ENCODE peak calls at places on chromosomes 6 and 20, in eight cellular contexts. T, N, C, B, H, L, V and G are unnamed samples.
A peak's percentile ranks its signal among the peaks of the same experiment; 100 is the strongest.

GRCh38 chr6:37631295-37631694 is 66.4 kb downstream of the MDGA1 start:
- DNase-seq in T (no peak), N (no peak), C (no peak), B (no peak), H (no peak), L (no peak), V (no peak), G (no peak)

GRCh38 chr20:8213831-8214587 is 81.9 kb downstream of the PLCB1 start:
- DNase-seq in T (no peak), N (peak; percentile 47), C (no peak), B (no peak), H (no peak), L (no peak), V (no peak), G (no peak)

GRCh38 chr20:33909331-33909921 is 84.3 kb upstream of the RALY start:
- DNase-seq in T (no peak), N (no peak), C (peak; percentile 12), B (no peak), H (no peak), L (no peak), V (peak; percentile 33), G (no peak)

GRCh38 chr6:16770701-16771569 is 9.7 kb upstream of the ATXN1 start:
- DNase-seq in T (no peak), N (no peak), C (peak; percentile 68), B (no peak), H (peak; percentile 74), L (peak; percentile 82), V (peak; percentile 83), G (peak; percentile 33)

GRCh38 chr6:109308018-109308492 is 74.2 kb downstream of the CD164 start:
- DNase-seq in T (no peak), N (no peak), C (no peak), B (no peak), H (no peak), L (no peak), V (peak; percentile 65), G (no peak)

GRCh38 chr6:17448165-17448564 is 54.8 kb downstream of the CAP2 start:
- DNase-seq in T (no peak), N (no peak), C (no peak), B (no peak), H (no peak), L (no peak), V (no peak), G (no peak)

GRCh38 chr20:64048402-64049044 is 916 bp downstream of the SOX18 start:
- DNase-seq in T (no peak), N (no peak), C (no peak), B (no peak), H (peak; percentile 65), L (peak; percentile 74), V (no peak), G (no peak)

GRCh38 chr20:16975682-16976081 is 227.5 kb downstream of the OTOR start:
- DNase-seq in T (no peak), N (no peak), C (no peak), B (no peak), H (no peak), L (no peak), V (no peak), G (no peak)

GRCh38 chr6:170129691-170130171 is 161.1 kb downstream of the DLL1 start:
- DNase-seq in T (no peak), N (no peak), C (no peak), B (no peak), H (peak; percentile 93), L (peak; percentile 34), V (peak; percentile 82), G (no peak)

GRCh38 chr20:1920252-1920651 is 25.0 kb downstream of the SIRPA start:
- DNase-seq in T (no peak), N (no peak), C (no peak), B (no peak), H (no peak), L (no peak), V (no peak), G (no peak)

GRCh38 chr20:56911946-56912345 is 282.8 kb downstream of the TFAP2C start:
- DNase-seq in T (no peak), N (no peak), C (no peak), B (no peak), H (no peak), L (no peak), V (no peak), G (no peak)

GRCh38 chr20:62381842-62382241 is 5.1 kb upstream of the RPS21 start:
- DNase-seq in T (no peak), N (no peak), C (no peak), B (no peak), H (no peak), L (no peak), V (no peak), G (no peak)

GRCh38 chr6:95723638-95724037 is 146.3 kb downstream of the MANEA start:
- DNase-seq in T (no peak), N (no peak), C (no peak), B (no peak), H (no peak), L (no peak), V (no peak), G (no peak)

GRCh38 chr6:84651583-84651982 is 112.8 kb downstream of the TBX18 start:
- DNase-seq in T (no peak), N (no peak), C (no peak), B (no peak), H (no peak), L (no peak), V (no peak), G (no peak)

GRCh38 chr6:122730775-122731386 is 48.6 kb upstream of the FABP7 start:
- DNase-seq in T (no peak), N (no peak), C (no peak), B (no peak), H (peak; percentile 20), L (no peak), V (no peak), G (no peak)

GRCh38 chr6:96907498-96907897 is 9.8 kb upstream of the NDUFAF4 start:
- DNase-seq in T (no peak), N (peak; percentile 44), C (no peak), B (no peak), H (no peak), L (no peak), V (no peak), G (no peak)

GRCh38 chr6:24448828-24449525 is 40.4 kb downstream of the GPLD1 start:
- DNase-seq in T (no peak), N (no peak), C (no peak), B (no peak), H (no peak), L (no peak), V (no peak), G (no peak)

DNA sequence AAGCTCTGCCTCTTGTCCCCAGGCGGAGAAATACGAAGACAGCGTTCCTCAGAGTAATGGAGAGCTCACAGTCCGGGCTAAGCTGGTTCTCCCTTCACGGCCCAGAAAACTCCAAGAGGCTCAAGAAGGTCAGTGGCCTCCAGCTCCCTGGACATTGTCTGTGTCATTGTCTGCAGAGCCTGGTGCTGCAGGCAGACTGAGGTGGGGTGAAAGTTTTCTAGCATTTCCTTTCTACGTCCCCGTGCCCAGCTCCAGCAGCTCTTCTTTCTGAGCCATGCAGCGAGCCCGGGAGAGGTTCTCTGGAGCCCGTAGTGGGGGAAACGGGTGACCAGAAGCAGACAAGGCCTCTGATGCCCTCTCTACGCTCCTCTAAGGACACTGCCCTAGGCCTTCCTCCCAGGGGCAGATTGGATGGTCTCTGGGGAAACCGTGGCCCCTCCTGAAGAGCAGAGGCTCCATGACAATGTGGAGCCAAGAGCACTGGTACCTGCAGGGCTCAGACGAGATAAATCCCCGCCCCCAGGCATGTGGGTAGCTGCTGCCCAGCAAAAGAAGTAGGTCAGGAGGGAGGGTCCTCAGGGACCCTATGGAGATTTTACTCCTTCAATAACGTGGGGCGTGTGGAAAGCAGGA is 58.4 kb downstream of the EZR start:
- DNase-seq in T (no peak), N (no peak), C (no peak), B (no peak), H (no peak), L (peak; percentile 53), V (no peak), G (no peak)
- TF ChIP-seq POLR2AphosphoS5 in T (no peak), N (no peak), C (no peak), B (no peak), H (no peak), L (no peak), V (no peak), G (no peak)

GRCh38 chr6:126180585-126180984 is 159.3 kb upstream of the CENPW start:
- DNase-seq in T (no peak), N (peak; percentile 25), C (peak; percentile 89), B (no peak), H (no peak), L (no peak), V (no peak), G (no peak)
- TF ChIP-seq POLR2AphosphoS5 in T (peak; percentile 19), N (no peak), C (peak; percentile 18), B (peak; percentile 87), H (peak; percentile 45), L (no peak), V (no peak), G (no peak)

GRCh38 chr6:2875840-2876207 is 27.3 kb downstream of the SERPINB9 start:
- DNase-seq in T (no peak), N (no peak), C (no peak), B (no peak), H (peak; percentile 70), L (no peak), V (no peak), G (peak; percentile 42)

GRCh38 chr6:2877960-2878359 is 25.1 kb downstream of the SERPINB9 start:
- DNase-seq in T (no peak), N (no peak), C (no peak), B (no peak), H (no peak), L (no peak), V (no peak), G (no peak)

GRCh38 chr6:2873643-2874042 is 29.5 kb downstream of the SERPINB9 start:
- DNase-seq in T (no peak), N (no peak), C (no peak), B (no peak), H (no peak), L (no peak), V (no peak), G (no peak)

GRCh38 chr6:2876210-2877056 is 26.7 kb downstream of the SERPINB9 start:
- DNase-seq in T (no peak), N (no peak), C (peak; percentile 58), B (no peak), H (peak; percentile 79), L (no peak), V (peak; percentile 57), G (no peak)

GRCh38 chr6:2877057-2877882 is 25.8 kb downstream of the SERPINB9 start:
- DNase-seq in T (no peak), N (no peak), C (no peak), B (no peak), H (no peak), L (no peak), V (no peak), G (no peak)
- TF ChIP-seq POLR2AphosphoS5 in T (no peak), N (no peak), C (peak; percentile 30), B (no peak), H (no peak), L (no peak), V (no peak), G (no peak)

DNA sequence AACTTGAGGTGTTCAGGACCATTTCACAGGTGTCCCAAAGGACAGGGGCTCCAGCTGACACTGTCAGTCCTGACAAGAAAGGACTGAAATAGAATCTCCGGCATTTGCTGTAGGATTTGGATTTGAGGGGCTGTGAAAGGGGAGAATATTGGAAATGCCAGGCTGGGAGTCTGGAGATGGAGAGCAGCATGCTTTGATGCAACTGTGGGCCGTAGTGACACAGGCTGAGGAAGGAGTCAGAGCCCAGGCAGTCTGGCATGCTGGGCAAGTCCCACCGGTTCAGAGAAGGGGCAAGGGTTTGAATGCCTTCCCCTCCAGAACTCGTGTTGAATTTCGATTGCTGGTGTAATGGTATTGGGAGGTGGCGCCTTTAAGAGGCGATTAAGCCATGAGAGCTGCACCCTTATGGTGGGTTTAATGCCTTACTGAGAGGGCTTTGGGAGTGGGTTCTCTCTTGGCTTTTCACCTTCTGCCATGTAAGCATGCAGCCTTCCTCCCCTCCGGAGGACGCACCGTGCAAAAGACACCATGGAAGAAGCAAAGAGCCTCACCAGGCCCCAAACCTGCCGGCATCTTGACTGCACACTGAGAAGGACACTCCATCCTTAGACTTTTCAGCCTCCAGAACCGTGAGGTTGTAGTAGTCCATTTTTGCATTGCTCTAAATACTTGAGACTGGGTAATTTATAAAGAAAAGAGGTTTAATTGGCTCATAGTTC is 9.4 kb upstream of the PYGB start:
- DNase-seq in T (no peak), N (no peak), C (no peak), B (no peak), H (no peak), L (no peak), V (no peak), G (no peak)
- TF ChIP-seq POLR2AphosphoS5 in T (no peak), N (no peak), C (peak; percentile 8), B (no peak), H (no peak), L (no peak), V (no peak), G (no peak)